ENCODE peak calls at places on chromosomes 12 and 14, in five cellular contexts. Z is adrenal gland, A is nephron progenitor cell, E is RWPE1, F is DND-41. K is an unnamed sample.
A peak's percentile ranks its signal among the peaks of the same experiment; 100 is the strongest.

GRCh38 chr14:77099425-77100167 is 1.5 kb downstream of the CIPC start:
- DNase-seq in Z (peak; percentile 55), A (no peak), E (peak; percentile 29), F (no peak), K (no peak)

GRCh38 chr12:54958048-54958658 is 26.4 kb downstream of the TESPA1 start:
- DNase-seq in Z (peak; percentile 56), A (peak; percentile 55), E (peak; percentile 29), F (peak; percentile 54), K (no peak)

GRCh38 chr14:99689266-99690236 is 5.5 kb downstream of the CYP46A1 start:
- DNase-seq in Z (no peak), A (no peak), E (no peak), F (no peak), K (no peak)

GRCh38 chr12:31009976-31010375 is 63.7 kb upstream of the DDX11 start:
- DNase-seq in Z (no peak), A (no peak), E (no peak), F (no peak), K (no peak)

GRCh38 chr12:96237465-96238077 is 43.4 kb downstream of the ELK3 start:
- DNase-seq in Z (peak; percentile 70), A (no peak), E (peak; percentile 68), F (peak; percentile 32), K (no peak)

GRCh38 chr12:2068638-2069037 is 15.9 kb downstream of the CACNA1C start:
- DNase-seq in Z (no peak), A (no peak), E (no peak), F (no peak), K (no peak)

GRCh38 chr12:27931390-27931789 is 41.1 kb downstream of the PTHLH start:
- DNase-seq in Z (no peak), A (no peak), E (no peak), F (no peak), K (no peak)

GRCh38 chr12:6548556-6549378 is 7.1 kb downstream of the IFFO1 start:
- DNase-seq in Z (peak; percentile 26), A (no peak), E (no peak), F (no peak), K (no peak)

GRCh38 chr14:73741876-73742519 is 27.8 kb upstream of the PNMA1 start:
- DNase-seq in Z (no peak), A (no peak), E (no peak), F (peak; percentile 79), K (no peak)

GRCh38 chr12:49974231-49974675 is 1.5 kb downstream of the AQP6 start:
- DNase-seq in Z (peak; percentile 82), A (peak; percentile 58), E (no peak), F (no peak), K (no peak)

GRCh38 chr14:72104011-72104613 is 171.9 kb downstream of the RGS6 start:
- DNase-seq in Z (peak; percentile 14), A (peak; percentile 58), E (peak; percentile 37), F (peak; percentile 40), K (peak; percentile 42)

GRCh38 chr12:94498073-94498472 is 38.4 kb upstream of the CEP83 start:
- DNase-seq in Z (no peak), A (no peak), E (no peak), F (peak; percentile 43), K (no peak)

GRCh38 chr14:92802678-92803077 is 8.6 kb downstream of the GOLGA5 start:
- DNase-seq in Z (no peak), A (no peak), E (no peak), F (no peak), K (no peak)

GRCh38 chr12:56840922-56841321 is 77.8 kb downstream of the HSD17B6 start:
- DNase-seq in Z (no peak), A (no peak), E (peak; percentile 36), F (no peak), K (no peak)

GRCh38 chr12:21248679-21249078 is 86.0 kb downstream of the SLCO1A2 start:
- DNase-seq in Z (no peak), A (no peak), E (no peak), F (no peak), K (no peak)

GRCh38 chr12:76080729-76081415 is 3.6 kb downstream of the NAP1L1 start:
- DNase-seq in Z (no peak), A (no peak), E (no peak), F (no peak), K (no peak)

GRCh38 chr12:12717586-12718381 is 616 bp downstream of the CDKN1B start:
- DNase-seq in Z (peak; percentile 49), A (peak; percentile 62), E (no peak), F (peak; percentile 45), K (peak; percentile 68)

GRCh38 chr14:34554540-34555250 is 15.2 kb upstream of the EAPP start:
- DNase-seq in Z (no peak), A (no peak), E (no peak), F (no peak), K (no peak)

GRCh38 chr14:45066667-45067066 is 17.2 kb upstream of the PRPF39 start:
- DNase-seq in Z (no peak), A (no peak), E (no peak), F (no peak), K (no peak)

GRCh38 chr14:60945984-60946383 is 34.9 kb downstream of the TRMT5 start:
- DNase-seq in Z (no peak), A (no peak), E (no peak), F (no peak), K (no peak)

GRCh38 chr12:132818562-132818961 is 10.1 kb downstream of the GOLGA3 start:
- DNase-seq in Z (no peak), A (no peak), E (no peak), F (no peak), K (no peak)

GRCh38 chr12:12645485-12645884 is 33.8 kb downstream of the CREBL2 start:
- DNase-seq in Z (no peak), A (no peak), E (peak; percentile 5), F (no peak), K (no peak)

GRCh38 chr12:66063976-66064375 is 66.6 kb downstream of the LLPH start:
- DNase-seq in Z (no peak), A (no peak), E (no peak), F (no peak), K (no peak)

GRCh38 chr12:53809005-53809404 is 57.2 kb upstream of the CISTR start:
- DNase-seq in Z (no peak), A (no peak), E (no peak), F (no peak), K (no peak)

GRCh38 chr14:90677484-90678045 is 138.7 kb downstream of the TTC7B start:
- DNase-seq in Z (no peak), A (no peak), E (peak; percentile 15), F (no peak), K (no peak)

GRCh38 chr12:71752887-71753286 is 1.8 kb upstream of the RAB21 start:
- DNase-seq in Z (no peak), A (no peak), E (no peak), F (no peak), K (no peak)

GRCh38 chr12:69509308-69509736 is 39.1 kb downstream of the FRS2 start:
- DNase-seq in Z (no peak), A (no peak), E (no peak), F (no peak), K (no peak)

GRCh38 chr14:104360522-104360921 is 219.0 kb upstream of the C14orf180 start:
- DNase-seq in Z (no peak), A (no peak), E (no peak), F (no peak), K (peak; percentile 9)

GRCh38 chr12:51307655-51308593 is 16.1 kb downstream of the BIN2 start:
- DNase-seq in Z (no peak), A (no peak), E (peak; percentile 81), F (no peak), K (no peak)

GRCh38 chr12:42299392-42300308 is 26.2 kb downstream of the ZCRB1 start:
- DNase-seq in Z (no peak), A (no peak), E (no peak), F (no peak), K (no peak)

GRCh38 chr12:12508612-12509011 is 54.1 kb downstream of the DUSP16 start:
- DNase-seq in Z (no peak), A (no peak), E (no peak), F (no peak), K (no peak)

GRCh38 chr12:111685322-111685810 is 390 bp downstream of the BRAP start:
- DNase-seq in Z (no peak), A (no peak), E (peak; percentile 52), F (no peak), K (no peak)

GRCh38 chr14:64646103-64646502 is 58.1 kb upstream of the PLEKHG3 start:
- DNase-seq in Z (no peak), A (no peak), E (no peak), F (no peak), K (no peak)
- TF ChIP-seq CTCF in Z (no peak), A (no peak), E (no peak), F (no peak), K (no peak)

DNA sequence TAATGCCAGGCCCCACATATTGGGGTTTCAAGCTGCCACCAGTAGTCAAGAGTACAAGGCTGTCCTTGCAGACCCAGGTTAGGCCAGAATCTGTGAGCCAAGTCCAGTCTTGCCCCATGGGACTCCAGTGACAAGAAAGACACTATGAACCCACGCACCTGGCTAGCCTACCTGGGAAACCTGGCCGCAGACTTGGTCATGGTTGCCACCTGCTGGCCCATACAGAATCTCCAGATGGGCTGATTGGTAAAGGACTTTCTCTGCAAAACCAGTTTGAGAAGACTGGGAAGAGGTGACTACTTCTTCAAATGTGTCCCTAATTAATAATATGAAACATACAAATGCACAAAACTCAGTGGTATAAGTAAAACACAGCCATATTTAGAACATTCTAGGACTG is 398.4 kb upstream of the FLRT2 start:
- DNase-seq in Z (no peak), A (no peak), E (peak; percentile 21), F (no peak), K (no peak)
- TF ChIP-seq CTCF in Z (no peak), A (no peak), E (no peak), F (no peak), K (no peak)

GRCh38 chr12:52537101-52537500 is 15.8 kb downstream of the KRT71 start:
- DNase-seq in Z (no peak), A (no peak), E (no peak), F (no peak), K (no peak)

GRCh38 chr12:52533686-52534470 is 13.7 kb upstream of the KRT5 start:
- DNase-seq in Z (peak; percentile 13), A (no peak), E (no peak), F (no peak), K (no peak)

GRCh38 chr12:52532636-52533035 is 12.4 kb upstream of the KRT5 start:
- DNase-seq in Z (no peak), A (no peak), E (no peak), F (no peak), K (no peak)

GRCh38 chr12:52531563-52532300 is 11.5 kb upstream of the KRT5 start:
- DNase-seq in Z (peak; percentile 53), A (no peak), E (no peak), F (no peak), K (no peak)

GRCh38 chr12:52534482-52534881 is 14.3 kb upstream of the KRT5 start:
- DNase-seq in Z (no peak), A (no peak), E (no peak), F (no peak), K (no peak)
- TF ChIP-seq CTCF in Z (no peak), A (no peak), E (no peak), F (no peak), K (no peak)

GRCh38 chr12:117087808-117088207 is 11.4 kb downstream of the TESC start:
- DNase-seq in Z (no peak), A (no peak), E (no peak), F (no peak), K (no peak)
- TF ChIP-seq CTCF in Z (no peak), A (no peak), E (no peak), F (no peak), K (no peak)

K was measured in mesothelial cell of epicardium.